ENCODE peak calls at places on chromosomes 7 and 10, in four cellular contexts. U, C, G and V are unnamed samples.

GRCh38 chr10:13628661-13629060 is 41.9 kb downstream of the PRPF18 start:
- DNase-seq in G (no peak), U (no peak), C (no peak), V (no peak)

GRCh38 chr7:28804990-28805389 is 153.1 kb downstream of the TRIL start:
- DNase-seq in C (peak), U (no peak), G (no peak), V (peak)

GRCh38 chr7:127770870-127771269 is 118.9 kb downstream of the SND1 start:
- DNase-seq in G (no peak), U (no peak), C (no peak), V (no peak)

GRCh38 chr10:95841711-95842498 is 65.9 kb upstream of the CC2D2B start:
- DNase-seq in U (no peak), C (peak), G (no peak), V (peak)

GRCh38 chr7:114703677-114704076 is 218.2 kb upstream of the MDFIC start:
- DNase-seq in G (no peak), U (no peak), C (peak), V (no peak)

GRCh38 chr10:102628451-102628911 is 15.8 kb upstream of the TRIM8 start:
- DNase-seq in U (peak), C (peak), G (no peak), V (no peak)

GRCh38 chr10:9762966-9763656 is 1254.6 kb upstream of the CELF2 start:
- DNase-seq in G (no peak), U (no peak), C (no peak), V (peak)

GRCh38 chr7:91759205-91759863 is 121.2 kb downstream of the MTERF1 start:
- DNase-seq in U (no peak), C (peak), G (peak), V (no peak)

GRCh38 chr10:77173615-77174461 is 463.8 kb downstream of the KCNMA1 start:
- DNase-seq in U (peak), C (peak), G (peak), V (peak)

GRCh38 chr7:115088938-115089337 is 167.0 kb downstream of the MDFIC start:
- DNase-seq in U (no peak), C (no peak), G (no peak), V (no peak)

GRCh38 chr7:90401989-90402388 is 1.3 kb upstream of the CLDN12 start:
- DNase-seq in G (no peak), U (no peak), C (no peak), V (no peak)

GRCh38 chr7:45697576-45698136 is 123.5 kb downstream of the ADCY1 start:
- DNase-seq in G (no peak), U (no peak), C (no peak), V (no peak)

GRCh38 chr10:106189254-106189653 is 975.3 kb downstream of the SORCS1 start:
- DNase-seq in C (peak), G (peak), U (no peak), V (no peak)

DNA sequence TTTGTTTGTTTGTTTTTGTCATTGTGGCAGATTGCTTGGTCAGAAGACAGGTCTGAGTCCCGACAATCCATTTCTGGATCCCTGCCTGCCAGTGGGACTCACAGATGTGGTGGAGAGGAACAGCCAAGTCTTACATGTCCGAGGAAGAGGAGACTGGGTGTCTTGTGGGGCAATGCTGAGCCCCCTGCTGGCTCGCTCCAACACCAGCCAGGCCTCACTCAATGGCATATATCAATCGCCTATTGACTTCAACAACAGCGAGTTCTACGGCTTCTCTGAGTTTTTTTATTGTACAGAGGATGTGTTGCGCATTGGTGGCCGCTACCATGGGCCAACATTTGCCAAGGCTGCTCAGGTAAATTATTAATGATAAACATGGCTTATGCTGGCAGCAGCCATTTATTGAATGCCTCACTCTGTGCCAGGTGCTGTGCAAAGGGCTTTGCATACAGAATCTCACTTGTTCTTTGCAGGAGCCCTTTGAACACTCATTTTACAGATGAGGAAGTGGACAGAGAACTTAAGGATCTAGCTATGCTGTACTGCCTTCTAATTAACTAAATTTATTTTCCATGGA is 33.3 kb downstream of the COX15 start:
- DNase-seq in G (no peak), C (no peak), U (no peak), V (no peak)
- TF ChIP-seq CTCF in G (peak), C (peak), U (no peak), V (no peak)

GRCh38 chr7:130398751-130399150 is 18.5 kb downstream of the CPA1 start:
- DNase-seq in U (no peak), G (no peak), C (no peak), V (no peak)
- TF ChIP-seq CTCF in U (no peak), G (no peak), C (no peak), V (no peak)

DNA sequence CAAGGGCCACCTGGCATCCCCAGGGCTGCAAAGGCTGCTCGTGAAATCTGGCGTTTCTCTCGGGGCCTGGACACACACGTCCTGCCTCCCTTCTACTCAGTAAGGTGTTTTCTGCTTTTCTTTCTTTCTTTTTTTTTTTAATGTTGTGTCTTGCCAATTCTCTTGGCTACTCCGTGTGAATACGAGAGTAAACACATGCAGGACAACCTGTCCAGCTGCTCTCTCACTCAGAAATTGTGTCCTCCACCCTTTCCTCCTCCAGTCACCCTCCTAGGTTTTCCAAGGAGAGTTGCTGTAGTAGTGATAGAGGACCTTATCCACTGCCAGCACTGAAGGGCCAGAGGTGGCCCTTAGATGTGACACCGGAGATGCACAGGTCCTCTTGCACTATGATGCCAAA is 858 bp upstream of the TEX36 start:
- DNase-seq in U (no peak), C (no peak), G (no peak), V (no peak)
- TF ChIP-seq CTCF in U (no peak), C (no peak), G (no peak), V (no peak)

GRCh38 chr10:61939575-61940301 is 38.2 kb downstream of the ARID5B start:
- DNase-seq in U (no peak), C (peak), G (no peak), V (no peak)

GRCh38 chr10:61942997-61943457 is 41.5 kb downstream of the ARID5B start:
- DNase-seq in U (no peak), C (no peak), G (no peak), V (no peak)

GRCh38 chr10:61941202-61941651 is 39.7 kb downstream of the ARID5B start:
- DNase-seq in C (no peak), G (no peak), U (no peak), V (no peak)

GRCh38 chr10:61944445-61945123 is 43.1 kb downstream of the ARID5B start:
- DNase-seq in C (peak), U (no peak), G (no peak), V (no peak)

GRCh38 chr10:61943699-61944444 is 42.4 kb downstream of the ARID5B start:
- DNase-seq in C (peak), G (no peak), U (no peak), V (no peak)
- TF ChIP-seq CTCF in C (peak), G (no peak), U (peak), V (no peak)

GRCh38 chr10:43822509-43823236 is 174.0 kb upstream of the ZNF32 start:
- DNase-seq in U (no peak), G (no peak), C (no peak), V (no peak)

GRCh38 chr10:43819464-43820225 is 171.0 kb upstream of the ZNF32 start:
- DNase-seq in C (no peak), G (no peak), U (no peak), V (no peak)

GRCh38 chr10:43818687-43819086 is 170.0 kb upstream of the ZNF32 start:
- DNase-seq in C (no peak), U (no peak), G (no peak), V (no peak)

GRCh38 chr10:43821103-43821502 is 172.4 kb upstream of the ZNF32 start:
- DNase-seq in U (no peak), C (no peak), G (no peak), V (no peak)

GRCh38 chr10:43820663-43821062 is 172.0 kb upstream of the ZNF32 start:
- DNase-seq in G (no peak), C (no peak), U (no peak), V (no peak)
- TF ChIP-seq CTCF in G (no peak), C (no peak), U (no peak), V (no peak)

DNA sequence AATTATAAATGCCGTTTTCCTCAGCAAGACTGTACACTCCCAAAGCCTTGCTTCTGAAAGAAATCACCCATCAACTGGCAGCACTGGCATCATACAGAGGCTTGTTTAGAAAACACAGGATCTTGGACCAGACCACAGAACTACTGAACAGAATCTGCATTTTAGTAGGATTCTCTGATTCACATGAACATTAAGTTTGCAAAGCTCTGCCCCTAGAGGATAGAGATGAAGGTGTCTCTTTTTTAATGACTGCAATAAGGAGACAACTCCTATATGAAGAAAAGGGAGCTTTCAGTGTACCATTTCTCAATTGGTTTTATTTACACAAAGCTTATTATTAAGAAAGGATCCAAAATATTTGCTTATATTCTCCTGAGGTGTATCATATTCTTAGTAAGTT is 172.7 kb downstream of the AGMO start:
- DNase-seq in G (no peak), U (no peak), C (no peak), V (no peak)
- TF ChIP-seq CTCF in G (peak), U (no peak), C (peak), V (no peak)

DNA sequence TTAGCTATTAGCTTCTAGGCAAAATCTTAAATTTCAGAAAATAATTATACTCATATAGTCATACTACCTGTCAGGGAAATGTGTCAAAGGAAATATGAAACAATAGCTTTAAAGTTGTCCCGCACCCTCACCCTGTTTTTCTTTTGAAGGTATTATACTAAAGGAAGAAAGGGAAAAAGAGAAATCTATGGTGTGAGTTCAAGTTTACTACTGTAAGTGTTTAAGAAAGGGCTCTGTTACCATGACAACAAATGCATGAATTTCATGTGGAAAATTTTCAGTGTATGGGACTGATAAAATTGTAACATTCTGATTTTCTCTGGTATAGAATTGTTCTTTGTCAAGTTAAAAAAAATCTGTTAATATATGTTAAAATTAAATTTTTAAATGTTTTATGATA is 229.8 kb downstream of the ADK start:
- DNase-seq in U (no peak), G (no peak), C (no peak), V (no peak)
- TF ChIP-seq CTCF in U (no peak), G (no peak), C (no peak), V (no peak)

DNA sequence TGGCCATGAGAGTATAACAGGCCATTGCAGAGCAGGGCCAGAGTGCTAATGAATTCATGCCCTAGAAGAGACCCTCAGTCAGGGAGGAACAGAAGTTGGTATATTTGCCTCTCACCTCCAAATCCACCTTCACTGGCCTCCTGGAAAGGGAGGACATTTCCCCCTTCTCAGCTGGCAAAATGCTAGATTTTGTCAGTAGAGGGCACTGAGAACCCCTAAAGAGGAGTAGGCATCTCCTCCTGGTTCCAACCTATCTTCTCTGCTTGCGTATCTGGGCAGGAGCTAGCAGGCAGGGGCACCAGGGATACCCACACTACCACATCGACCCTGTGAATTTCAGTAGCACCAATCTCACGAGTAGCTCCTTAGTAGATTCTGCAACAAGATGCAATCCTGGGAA is 79.8 kb upstream of the GHITM start:
- DNase-seq in U (no peak), G (no peak), C (no peak), V (no peak)
- TF ChIP-seq CTCF in U (no peak), G (peak), C (no peak), V (no peak)

GRCh38 chr7:8151161-8151560 is 110.8 kb downstream of the ICA1 start:
- DNase-seq in U (no peak), C (no peak), G (no peak), V (no peak)
- TF ChIP-seq CTCF in U (no peak), C (no peak), G (no peak), V (no peak)

DNA sequence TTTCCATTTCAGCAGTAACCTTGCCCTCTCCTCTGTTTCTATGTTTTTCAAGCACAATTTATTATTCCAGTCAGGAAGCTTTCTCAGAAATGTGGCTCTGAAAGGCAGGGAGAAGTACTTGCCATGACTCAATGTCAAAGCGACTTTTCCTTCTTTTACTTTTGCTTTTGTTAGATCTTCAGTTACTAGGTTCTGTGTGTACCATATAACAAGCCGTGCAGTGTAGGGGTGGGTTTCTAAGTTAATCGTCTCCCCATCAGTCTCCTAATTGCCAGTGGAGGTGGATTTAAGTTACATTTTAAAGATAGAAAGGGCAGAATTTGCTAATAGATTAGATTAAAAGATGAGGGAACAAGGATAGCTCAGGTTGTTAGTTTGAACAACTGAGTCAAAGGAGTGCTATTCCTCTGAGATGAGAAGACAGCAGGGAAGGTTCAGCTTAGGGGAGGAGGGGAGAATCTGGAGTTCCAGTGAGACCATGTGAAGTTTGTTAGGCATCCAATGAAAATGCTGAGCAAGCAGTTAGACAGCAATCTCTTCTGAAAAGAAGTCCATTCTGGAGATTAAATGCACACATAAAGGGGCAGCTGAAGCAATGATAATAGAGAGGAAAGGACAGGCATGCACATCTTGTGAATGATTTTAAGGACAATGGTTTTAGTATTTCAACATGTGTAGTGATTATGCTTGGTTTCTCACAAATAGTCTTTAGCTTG is 89.9 kb upstream of the GHITM start:
- DNase-seq in C (no peak), G (no peak), U (no peak), V (no peak)
- TF ChIP-seq CTCF in C (no peak), G (no peak), U (no peak), V (no peak)